ENCODE peak calls at places on chromosomes 4 and X, in five cellular contexts. Z, G, W, M and R are unnamed samples.
A peak's percentile ranks its signal among the peaks of the same experiment; 100 is the strongest.

GRCh38 chr4:142354794-142355416 is 491.2 kb downstream of the INPP4B start:
- DNase-seq in Z (no peak), G (no peak), W (no peak), M (no peak), R (no peak)

GRCh38 chrX:111861605-111862004 is 14.4 kb upstream of the TRPC5OS start:
- DNase-seq in Z (no peak), G (no peak), W (no peak), M (no peak), R (no peak)

GRCh38 chr4:87024181-87024580 is 89.4 kb downstream of the AFF1 start:
- DNase-seq in Z (peak; percentile 25), G (peak; percentile 65), W (no peak), M (no peak), R (no peak)

GRCh38 chr4:6463311-6464289 is 8.8 kb downstream of the PPP2R2C start:
- DNase-seq in Z (no peak), G (no peak), W (peak; percentile 42), M (no peak), R (no peak)

GRCh38 chr4:33831667-33832066 is 2412.6 kb downstream of the ARAP2 start:
- DNase-seq in Z (peak; percentile 21), G (peak; percentile 53), W (no peak), M (no peak), R (no peak)

GRCh38 chrX:75786290-75786689 is 1.2 kb upstream of the MAGEE2 start:
- DNase-seq in Z (no peak), G (no peak), W (no peak), M (no peak), R (no peak)

GRCh38 chrX:11787564-11787963 is 29.5 kb downstream of the MSL3 start:
- DNase-seq in Z (peak; percentile 33), G (peak; percentile 26), W (peak; percentile 92), M (peak; percentile 1), R (peak; percentile 67)

GRCh38 chr4:125388653-125389052 is 73.9 kb downstream of the FAT4 start:
- DNase-seq in Z (peak; percentile 70), G (peak; percentile 23), W (no peak), M (no peak), R (no peak)

GRCh38 chrX:50853399-50853798 is 39.4 kb upstream of the SHROOM4 start:
- DNase-seq in Z (no peak), G (no peak), W (no peak), M (no peak), R (no peak)

GRCh38 chr4:78667764-78668163 is 108.4 kb upstream of the BMP2K start:
- DNase-seq in Z (no peak), G (no peak), W (no peak), M (no peak), R (no peak)

GRCh38 chrX:130170752-130171445 is 863 bp upstream of the RAB33A start:
- DNase-seq in Z (no peak), G (peak; percentile 28), W (peak; percentile 81), M (no peak), R (peak; percentile 53)

GRCh38 chrX:102841706-102842003 is 95.4 kb upstream of the RAB40AL start:
- DNase-seq in Z (no peak), G (no peak), W (no peak), M (no peak), R (no peak)

GRCh38 chr4:138765442-138765841 is 250.1 kb upstream of the NOCT start:
- DNase-seq in Z (no peak), G (no peak), W (no peak), M (no peak), R (no peak)

GRCh38 chr4:54230479-54231418 is 1.7 kb downstream of the PDGFRA start:
- DNase-seq in Z (no peak), G (peak; percentile 47), W (peak; percentile 64), M (no peak), R (peak; percentile 31)

GRCh38 chrX:13468096-13468495 is 101.3 kb upstream of the EGFL6 start:
- DNase-seq in Z (no peak), G (no peak), W (no peak), M (no peak), R (no peak)

GRCh38 chrX:129653985-129654651 is 638 bp downstream of the APLN start:
- DNase-seq in Z (no peak), G (peak; percentile 28), W (no peak), M (no peak), R (no peak)

GRCh38 chr4:85952518-85952917 is 407.3 kb downstream of the MAPK10 start:
- DNase-seq in Z (peak; percentile 58), G (peak; percentile 61), W (no peak), M (no peak), R (no peak)

GRCh38 chr4:61200195-61200990 is at the start of gene ADGRL3:
- DNase-seq in Z (peak; percentile 6), G (peak; percentile 54), W (peak; percentile 89), M (no peak), R (peak; percentile 83)

GRCh38 chr4:71241467-71242401 is 97.1 kb upstream of the SLC4A4 start:
- DNase-seq in Z (peak; percentile 52), G (peak; percentile 63), W (no peak), M (no peak), R (no peak)

GRCh38 chr4:81590596-81590995 is 118.9 kb upstream of the RASGEF1B start:
- DNase-seq in Z (no peak), G (no peak), W (no peak), M (no peak), R (no peak)

GRCh38 chrX:72052415-72053090 is 79.2 kb downstream of the RTL5 start:
- DNase-seq in Z (peak; percentile 22), G (peak; percentile 33), W (peak; percentile 68), M (no peak), R (no peak)
- H4K91ac ChIP-seq in Z (no peak overlapping the region), G (no peak overlapping the region), W (no peak overlapping the region), M (no peak overlapping the region), R (no peak overlapping the region)

DNA sequence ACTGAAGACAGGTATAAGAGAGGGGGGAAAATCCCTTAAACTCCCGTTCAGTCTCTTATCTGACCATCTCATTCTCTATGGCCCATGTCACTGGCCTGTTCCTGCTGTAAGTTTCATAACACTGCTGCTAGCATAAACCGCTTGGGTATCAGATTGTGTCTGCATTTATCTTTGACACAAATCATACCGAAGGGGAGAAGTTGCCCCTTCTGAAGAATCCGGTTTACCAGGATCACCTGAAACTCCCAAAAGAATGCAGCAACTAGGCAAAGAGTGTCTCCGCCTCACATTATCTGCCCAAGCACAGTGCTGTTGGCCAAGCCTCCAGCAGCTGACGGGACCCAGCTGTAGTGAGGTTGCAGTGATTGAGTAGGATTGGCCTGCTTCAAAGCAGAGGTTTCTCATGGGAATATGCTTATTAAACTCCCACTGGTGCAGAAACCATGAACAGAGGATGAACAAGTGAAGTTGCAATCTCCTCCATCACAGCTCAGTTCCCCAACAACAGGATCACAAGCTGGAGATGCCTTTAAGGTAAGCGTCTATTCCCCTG is 71.3 kb upstream of the PUDP start:
- DNase-seq in Z (no peak), G (no peak), W (no peak), M (peak; percentile 75), R (no peak)
- H3K9ac ChIP-seq in Z (no peak overlapping the region), G (no peak overlapping the region), W (no peak overlapping the region), M (no peak overlapping the region), R (no peak overlapping the region)

DNA sequence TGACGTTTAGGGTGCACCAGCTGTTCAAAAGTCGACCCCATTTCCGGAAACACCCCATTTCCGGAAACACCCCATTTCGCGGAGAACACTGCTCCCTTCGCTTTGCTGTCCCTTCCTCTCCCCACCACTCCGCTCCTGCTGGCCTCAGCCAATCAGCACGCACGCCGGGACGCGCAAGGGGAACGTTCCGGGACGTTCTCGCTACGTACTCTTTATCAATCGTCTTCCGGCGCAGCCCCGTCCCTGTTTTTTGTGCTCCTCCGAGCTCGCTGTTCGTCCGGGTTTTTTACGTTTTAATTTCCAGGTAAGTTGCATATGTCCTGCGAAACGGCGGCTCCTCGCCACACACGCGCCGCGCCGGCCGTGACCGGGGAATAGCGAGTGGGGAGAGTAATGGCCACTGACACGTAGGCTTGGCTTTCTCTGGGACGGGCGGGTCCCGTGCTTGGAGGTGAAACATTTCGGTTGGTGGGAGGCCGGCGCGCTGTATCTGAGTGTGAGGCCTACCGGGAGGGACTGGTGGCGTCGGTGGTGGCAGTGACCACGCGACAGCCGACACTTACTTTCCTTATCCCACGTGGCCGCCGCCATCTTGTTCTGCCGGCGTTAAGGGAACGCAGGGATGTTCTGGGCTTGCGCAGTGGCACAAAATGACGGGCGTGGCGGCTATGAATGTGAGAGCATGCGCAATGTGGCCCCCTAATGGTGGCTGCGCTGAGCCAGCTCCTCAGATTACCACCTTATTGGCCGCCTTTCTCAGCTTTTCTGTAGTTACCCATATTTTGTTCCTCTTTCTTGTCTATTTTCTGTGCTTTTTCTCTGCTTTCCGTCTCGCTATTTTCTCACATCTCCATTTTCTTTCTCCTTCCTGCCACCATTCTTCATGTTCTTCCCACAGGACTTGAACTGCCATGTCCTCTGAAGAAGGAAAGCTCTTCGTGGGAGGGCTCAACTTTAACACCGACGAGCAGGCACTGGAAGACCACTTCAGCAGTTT is at the start of gene RBM3:
- DNase-seq in Z (peak; percentile 91), G (peak; percentile 91), W (peak; percentile 89), M (peak; percentile 78), R (peak; percentile 67)
- H2BK120ac ChIP-seq in Z (peak within 1 kb of the TSS; percentile 66), G (peak within 1 kb of the TSS; percentile 92), W (peak within 1 kb of the TSS; percentile 98), M (peak within 1 kb of the TSS; percentile 93), R (no peak within 1 kb of the TSS)

GRCh38 chr4:1325681-1326635 is 21.1 kb upstream of the UVSSA start:
- DNase-seq in Z (no peak), G (no peak), W (no peak), M (no peak), R (no peak)

GRCh38 chr4:1327526-1328266 is 19.3 kb upstream of the UVSSA start:
- DNase-seq in Z (no peak), G (no peak), W (no peak), M (peak; percentile 51), R (no peak)

GRCh38 chr4:1328267-1329155 is 18.5 kb upstream of the UVSSA start:
- DNase-seq in Z (no peak), G (no peak), W (no peak), M (no peak), R (no peak)

GRCh38 chr4:1325176-1325480 is 21.9 kb upstream of the UVSSA start:
- DNase-seq in Z (no peak), G (no peak), W (no peak), M (no peak), R (no peak)

DNA sequence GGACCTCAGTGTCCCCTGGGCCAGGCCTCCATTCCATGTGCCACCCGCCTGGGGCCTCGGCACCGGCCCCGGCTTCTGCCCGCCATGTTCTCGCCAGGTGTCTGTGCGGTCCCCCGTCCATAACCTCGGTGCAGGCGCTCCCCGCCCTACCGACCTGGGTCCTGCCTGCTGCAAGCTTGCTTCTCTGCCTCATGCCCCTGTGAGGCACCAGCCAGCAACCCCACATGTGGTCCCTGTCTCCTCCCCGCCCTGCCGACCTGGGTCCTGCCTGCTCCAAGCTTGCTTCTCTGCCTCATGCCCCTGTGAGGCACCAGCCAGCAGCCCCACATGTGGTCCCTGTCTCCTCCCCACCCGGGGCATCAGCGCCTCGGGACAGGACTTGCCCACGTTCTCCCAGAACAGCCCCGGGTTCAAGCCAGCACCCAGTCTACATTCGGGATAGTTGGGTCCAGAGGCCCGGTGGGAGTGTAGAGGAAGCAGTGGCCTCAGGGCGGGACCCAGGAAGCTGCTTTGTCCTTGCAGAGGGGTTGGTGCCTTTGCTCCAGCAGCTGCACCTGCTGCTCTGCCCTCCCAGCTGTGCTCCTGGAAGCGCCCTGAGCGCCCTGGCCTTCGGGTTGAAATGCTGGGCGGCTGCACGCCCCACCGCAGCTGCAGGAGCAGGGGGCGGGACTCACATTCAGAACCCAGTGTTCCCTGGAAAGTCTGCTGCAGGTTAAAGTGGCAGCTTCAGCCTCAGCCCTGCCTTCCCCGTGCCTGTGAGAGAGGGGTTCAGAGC is 20.1 kb upstream of the UVSSA start:
- DNase-seq in Z (no peak), G (no peak), W (no peak), M (no peak), R (no peak)
- H4K91ac ChIP-seq in Z (no peak overlapping the region), G (no peak overlapping the region), W (no peak overlapping the region), M (no peak overlapping the region), R (no peak overlapping the region)